ENCODE peak calls at places on chromosomes 13 and 19, in seven cellular contexts. One of them, this sample, is unnamed.

GRCh38 chr13:111846396-111847174 is 220.4 kb upstream of the SOX1 start:
- DNase-seq in H1: peak
- DNase-seq in HepG2: no peak
- DNase-seq in T47D: no peak
- DNase-seq in HCT116: no peak
- DNase-seq in SK-N-SH: no peak
- DNase-seq in GM12878: no peak
- DNase-seq in this sample: no peak

GRCh38 chr13:78625384-78625783 is 22.0 kb upstream of the POU4F1 start:
- DNase-seq in H1: no peak
- DNase-seq in HepG2: no peak
- DNase-seq in T47D: no peak
- DNase-seq in HCT116: no peak
- DNase-seq in SK-N-SH: no peak
- DNase-seq in GM12878: no peak
- DNase-seq in this sample: no peak

GRCh38 chr13:26022538-26023292 is 29.1 kb downstream of the SHISA2 start:
- DNase-seq in H1: peak
- DNase-seq in HepG2: no peak
- DNase-seq in T47D: peak
- DNase-seq in HCT116: no peak
- DNase-seq in SK-N-SH: peak
- DNase-seq in GM12878: no peak
- DNase-seq in this sample: no peak

GRCh38 chr13:98346904-98347636 is 170.0 kb upstream of the RNF113B start:
- DNase-seq in H1: no peak
- DNase-seq in HepG2: no peak
- DNase-seq in T47D: no peak
- DNase-seq in HCT116: no peak
- DNase-seq in SK-N-SH: no peak
- DNase-seq in GM12878: no peak
- DNase-seq in this sample: no peak

GRCh38 chr13:44243198-44243852 is 130.3 kb upstream of the SERP2 start:
- DNase-seq in H1: peak
- DNase-seq in HepG2: peak
- DNase-seq in T47D: no peak
- DNase-seq in HCT116: peak
- DNase-seq in SK-N-SH: peak
- DNase-seq in GM12878: no peak
- DNase-seq in this sample: peak

GRCh38 chr13:27200413-27201066 is 28.9 kb upstream of the USP12 start:
- DNase-seq in H1: no peak
- DNase-seq in HepG2: no peak
- DNase-seq in T47D: no peak
- DNase-seq in HCT116: no peak
- DNase-seq in SK-N-SH: no peak
- DNase-seq in GM12878: no peak
- DNase-seq in this sample: no peak

GRCh38 chr13:101291216-101291615 is 125.1 kb downstream of the NALCN start:
- DNase-seq in H1: no peak
- DNase-seq in HepG2: no peak
- DNase-seq in T47D: no peak
- DNase-seq in HCT116: no peak
- DNase-seq in SK-N-SH: no peak
- DNase-seq in GM12878: no peak
- DNase-seq in this sample: no peak

GRCh38 chr19:42528354-42529247 is at the start of gene CEACAM1:
- DNase-seq in H1: peak
- DNase-seq in HepG2: peak
- DNase-seq in T47D: peak
- DNase-seq in HCT116: no peak
- DNase-seq in SK-N-SH: no peak
- DNase-seq in GM12878: no peak
- DNase-seq in this sample: no peak

GRCh38 chr13:23707674-23708073 is 137.5 kb downstream of the TNFRSF19 start:
- DNase-seq in H1: no peak
- DNase-seq in HepG2: no peak
- DNase-seq in T47D: no peak
- DNase-seq in HCT116: peak
- DNase-seq in SK-N-SH: no peak
- DNase-seq in GM12878: no peak
- DNase-seq in this sample: no peak

GRCh38 chr13:96744665-96745331 is 249.5 kb downstream of the OXGR1 start:
- DNase-seq in H1: no peak
- DNase-seq in HepG2: no peak
- DNase-seq in T47D: no peak
- DNase-seq in HCT116: no peak
- DNase-seq in SK-N-SH: no peak
- DNase-seq in GM12878: no peak
- DNase-seq in this sample: no peak

GRCh38 chr13:51453308-51453958 is 597 bp upstream of the INTS6 start:
- DNase-seq in H1: no peak
- DNase-seq in HepG2: peak
- DNase-seq in T47D: peak
- DNase-seq in HCT116: no peak
- DNase-seq in SK-N-SH: peak
- DNase-seq in GM12878: peak
- DNase-seq in this sample: peak

GRCh38 chr19:43675269-43675879 is 5.4 kb upstream of the PLAUR start:
- DNase-seq in H1: no peak
- DNase-seq in HepG2: no peak
- DNase-seq in T47D: no peak
- DNase-seq in HCT116: peak
- DNase-seq in SK-N-SH: no peak
- DNase-seq in GM12878: peak
- DNase-seq in this sample: no peak

GRCh38 chr19:1503089-1503924 is 9.5 kb downstream of the ADAMTSL5 start:
- DNase-seq in H1: peak
- DNase-seq in HepG2: no peak
- DNase-seq in T47D: no peak
- DNase-seq in HCT116: no peak
- DNase-seq in SK-N-SH: peak
- DNase-seq in GM12878: no peak
- DNase-seq in this sample: peak

GRCh38 chr13:87893186-87893585 is 222.0 kb downstream of the SLITRK5 start:
- DNase-seq in H1: no peak
- DNase-seq in HepG2: no peak
- DNase-seq in T47D: no peak
- DNase-seq in HCT116: no peak
- DNase-seq in SK-N-SH: no peak
- DNase-seq in GM12878: no peak
- DNase-seq in this sample: no peak

GRCh38 chr13:112721198-112722104 is 31.6 kb downstream of the ATP11A start:
- DNase-seq in H1: no peak
- DNase-seq in HepG2: peak
- DNase-seq in T47D: no peak
- DNase-seq in HCT116: no peak
- DNase-seq in SK-N-SH: no peak
- DNase-seq in GM12878: no peak
- DNase-seq in this sample: peak

GRCh38 chr19:58033741-58034475 is at the start of gene ZSCAN1:
- DNase-seq in H1: peak
- DNase-seq in HepG2: no peak
- DNase-seq in T47D: peak
- DNase-seq in HCT116: no peak
- DNase-seq in SK-N-SH: peak
- DNase-seq in GM12878: no peak
- DNase-seq in this sample: no peak

GRCh38 chr13:32407854-32408253 is 20.1 kb downstream of the N4BP2L1 start:
- DNase-seq in H1: no peak
- DNase-seq in HepG2: no peak
- DNase-seq in T47D: no peak
- DNase-seq in HCT116: no peak
- DNase-seq in SK-N-SH: no peak
- DNase-seq in GM12878: no peak
- DNase-seq in this sample: no peak

GRCh38 chr13:32408296-32408998 is 19.5 kb downstream of the N4BP2L1 start:
- DNase-seq in H1: no peak
- DNase-seq in HepG2: no peak
- DNase-seq in T47D: no peak
- DNase-seq in HCT116: no peak
- DNase-seq in SK-N-SH: no peak
- DNase-seq in GM12878: no peak
- DNase-seq in this sample: peak

GRCh38 chr13:32413284-32413683 is 14.6 kb downstream of the N4BP2L1 start:
- DNase-seq in H1: no peak
- DNase-seq in HepG2: no peak
- DNase-seq in T47D: no peak
- DNase-seq in HCT116: no peak
- DNase-seq in SK-N-SH: no peak
- DNase-seq in GM12878: no peak
- DNase-seq in this sample: no peak

GRCh38 chr13:32408999-32409313 is 19.0 kb downstream of the N4BP2L1 start:
- DNase-seq in H1: no peak
- DNase-seq in HepG2: no peak
- DNase-seq in T47D: no peak
- DNase-seq in HCT116: no peak
- DNase-seq in SK-N-SH: no peak
- DNase-seq in GM12878: no peak
- DNase-seq in this sample: no peak

DNA sequence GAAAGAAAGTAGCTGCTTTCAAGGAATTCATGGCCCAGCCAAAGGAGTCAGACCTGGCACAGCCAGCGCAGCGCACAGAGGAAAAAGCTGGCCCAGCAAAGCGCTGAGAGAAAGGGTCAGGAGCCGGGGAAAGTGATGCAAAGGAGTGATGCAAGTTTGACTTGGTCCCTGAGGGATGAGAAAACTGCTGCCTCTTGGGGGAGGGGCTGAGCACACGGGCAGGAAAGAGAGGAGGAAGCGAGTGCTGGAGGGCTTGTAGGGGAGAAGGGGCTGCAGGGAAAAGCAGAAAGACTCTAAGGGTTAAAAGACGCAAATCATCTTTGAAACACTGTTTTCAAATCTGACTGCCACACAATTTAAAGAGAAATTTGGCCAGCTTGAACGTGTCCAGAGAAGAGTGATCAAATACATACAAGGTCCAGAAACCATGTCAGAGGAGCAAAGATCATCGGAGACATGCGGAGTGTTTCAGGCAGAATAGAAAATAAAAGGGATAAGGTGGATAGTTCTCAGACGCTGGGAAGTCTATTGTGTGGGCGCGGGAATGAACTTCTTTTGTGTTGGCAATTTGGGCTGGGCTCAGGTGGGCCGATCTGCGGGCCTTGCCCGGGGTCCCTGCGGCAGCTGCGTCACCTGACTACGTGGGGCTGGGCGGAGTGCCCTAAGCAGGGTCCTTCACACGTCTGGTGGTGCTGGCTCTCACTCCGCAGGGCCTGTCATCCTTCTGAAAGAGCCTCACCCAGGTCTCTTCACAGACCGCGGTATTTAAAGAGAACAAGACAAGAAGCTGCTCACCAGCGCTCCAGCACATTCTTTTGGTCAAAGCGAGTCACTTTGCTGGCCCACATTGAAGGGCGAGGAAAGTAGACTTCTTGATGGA is 18.1 kb downstream of the N4BP2L1 start:
- DNase-seq in H1: peak
- DNase-seq in HepG2: no peak
- DNase-seq in T47D: no peak
- DNase-seq in HCT116: no peak
- DNase-seq in SK-N-SH: no peak
- DNase-seq in GM12878: no peak
- DNase-seq in this sample: no peak
- TF ChIP-seq JUND in H1: no peak
- TF ChIP-seq JUND in HepG2: no peak
- TF ChIP-seq JUND in T47D: no peak
- TF ChIP-seq JUND in HCT116: no peak
- TF ChIP-seq JUND in SK-N-SH: no peak
- TF ChIP-seq JUND in GM12878: no peak
- TF ChIP-seq JUND in this sample: no peak

GRCh38 chr19:41528106-41528505 is 47.9 kb upstream of the CEACAM21 start:
- DNase-seq in H1: no peak
- DNase-seq in HepG2: no peak
- DNase-seq in T47D: no peak
- DNase-seq in HCT116: no peak
- DNase-seq in SK-N-SH: no peak
- DNase-seq in GM12878: no peak
- DNase-seq in this sample: no peak
- TF ChIP-seq JUND in H1: no peak
- TF ChIP-seq JUND in HepG2: no peak
- TF ChIP-seq JUND in T47D: no peak
- TF ChIP-seq JUND in HCT116: no peak
- TF ChIP-seq JUND in SK-N-SH: no peak
- TF ChIP-seq JUND in GM12878: no peak
- TF ChIP-seq JUND in this sample: no peak

GRCh38 chr13:38309397-38309796 is 40.3 kb upstream of the UFM1 start:
- DNase-seq in H1: no peak
- DNase-seq in HepG2: no peak
- DNase-seq in T47D: no peak
- DNase-seq in HCT116: no peak
- DNase-seq in SK-N-SH: no peak
- DNase-seq in GM12878: no peak
- DNase-seq in this sample: no peak
- TF ChIP-seq JUND in H1: no peak
- TF ChIP-seq JUND in HepG2: no peak
- TF ChIP-seq JUND in T47D: no peak
- TF ChIP-seq JUND in HCT116: no peak
- TF ChIP-seq JUND in SK-N-SH: no peak
- TF ChIP-seq JUND in GM12878: no peak
- TF ChIP-seq JUND in this sample: no peak

GRCh38 chr19:39411832-39412099 is 703 bp upstream of the PLEKHG2 start:
- DNase-seq in H1: peak
- DNase-seq in HepG2: peak
- DNase-seq in T47D: peak
- DNase-seq in HCT116: peak
- DNase-seq in SK-N-SH: peak
- DNase-seq in GM12878: peak
- DNase-seq in this sample: peak

GRCh38 chr19:39413903-39414608 is 1.6 kb downstream of the PLEKHG2 start:
- DNase-seq in H1: peak
- DNase-seq in HepG2: peak
- DNase-seq in T47D: no peak
- DNase-seq in HCT116: no peak
- DNase-seq in SK-N-SH: peak
- DNase-seq in GM12878: no peak
- DNase-seq in this sample: peak

GRCh38 chr19:39413269-39413902 is 917 bp downstream of the PLEKHG2 start:
- DNase-seq in H1: peak
- DNase-seq in HepG2: no peak
- DNase-seq in T47D: no peak
- DNase-seq in HCT116: no peak
- DNase-seq in SK-N-SH: peak
- DNase-seq in GM12878: no peak
- DNase-seq in this sample: peak

GRCh38 chr19:39412100-39412866 is at the start of gene PLEKHG2:
- DNase-seq in H1: peak
- DNase-seq in HepG2: peak
- DNase-seq in T47D: peak
- DNase-seq in HCT116: peak
- DNase-seq in SK-N-SH: peak
- DNase-seq in GM12878: peak
- DNase-seq in this sample: peak

DNA sequence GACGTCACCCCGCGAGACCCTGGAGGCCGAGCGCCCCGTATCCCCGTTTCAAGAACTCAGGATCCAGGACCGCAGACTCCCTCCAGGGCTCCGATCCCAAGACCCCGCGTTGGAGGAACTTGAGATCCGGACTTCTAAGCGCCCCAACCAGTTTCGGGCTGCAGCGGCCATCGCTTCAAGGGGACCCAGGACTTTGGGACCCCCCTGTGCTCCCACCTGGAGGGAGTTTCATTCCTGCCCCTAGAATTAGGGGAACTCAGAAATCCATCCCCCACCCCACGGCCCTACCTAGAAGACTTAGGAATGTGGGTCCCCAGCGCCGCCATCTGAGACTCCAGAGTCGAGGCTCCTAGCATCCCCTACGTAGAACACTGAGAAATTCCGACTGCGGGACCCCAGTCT is 399 bp downstream of the PLEKHG2 start:
- DNase-seq in H1: no peak
- DNase-seq in HepG2: no peak
- DNase-seq in T47D: no peak
- DNase-seq in HCT116: no peak
- DNase-seq in SK-N-SH: no peak
- DNase-seq in GM12878: no peak
- DNase-seq in this sample: no peak
- TF ChIP-seq JUND in H1: no peak
- TF ChIP-seq JUND in HepG2: no peak
- TF ChIP-seq JUND in T47D: no peak
- TF ChIP-seq JUND in HCT116: no peak
- TF ChIP-seq JUND in SK-N-SH: no peak
- TF ChIP-seq JUND in GM12878: no peak
- TF ChIP-seq JUND in this sample: no peak